ENCODE peak calls at places on chromosomes 4 and X, in ten cellular contexts. L is memory B cell; S is heart right ventricle; N is CD8-positive, alpha-beta T cell; I is left ventricle myocardium superior; R is activated CD8-positive, alpha-beta memory T cell treated with anti-CD3 and anti-CD28 coated beads, Interleukin-2, amount 10 ng/mL, durations not matched to agents 7 days and 5 days; P is activated naive CD4-positive, alpha-beta T cell treated with anti-CD3 and anti-CD28 coated beads, Interleukin-2, amount 50 U/mL, for 72 hours; G is CD4-positive, alpha-beta T cell; K is pancreas; T is stimulated activated naive B cell treated with anti-CD40 and anti-IgM and Interleukin-4, amounts not matched to agents 10 μg/mL and 1 μg/mL and 100 μg/mL, for 72 hours. Z is an unnamed sample.

GRCh38 chr4:71304289-71304850 is 34.5 kb upstream of the SLC4A4 start:
- ATAC-seq in G (no peak), T (no peak), K (peak), N (no peak), P (no peak), L (no peak), I (no peak), R (no peak), S (no peak), Z (no peak)

GRCh38 chrX:100648601-100649417 is 4.8 kb downstream of the SRPX2 start:
- ATAC-seq in I (peak), S (peak), N (no peak), T (no peak), R (no peak), L (no peak), K (peak), G (no peak), P (no peak), Z (no peak)

GRCh38 chr4:15895517-15895916 is 43.0 kb downstream of the FGFBP1 start:
- ATAC-seq in N (no peak), R (no peak), L (no peak), T (no peak), G (no peak), I (no peak), K (no peak), S (no peak), P (no peak), Z (no peak)

GRCh38 chr4:156971623-156972369 is at the start of gene PDGFC:
- ATAC-seq in P (no peak), K (peak), T (peak), I (peak), S (peak), N (no peak), R (peak), L (no peak), G (no peak), Z (no peak)

GRCh38 chr4:163875327-163875726 is 380.8 kb downstream of the TMA16 start:
- ATAC-seq in I (no peak), T (no peak), G (no peak), L (no peak), S (no peak), P (no peak), K (no peak), R (no peak), N (no peak), Z (no peak)

GRCh38 chr4:185709802-185710486 is 102.0 kb downstream of the SORBS2 start:
- ATAC-seq in P (no peak), N (no peak), S (no peak), R (no peak), G (no peak), I (no peak), L (no peak), T (no peak), K (no peak), Z (no peak)

GRCh38 chr4:168830777-168831512 is 179.1 kb downstream of the CBR4 start:
- ATAC-seq in N (no peak), P (no peak), T (peak), L (no peak), I (no peak), S (no peak), K (peak), G (no peak), R (no peak), Z (no peak)

GRCh38 chr4:89071311-89071710 is 14.3 kb upstream of the FAM13A start:
- ATAC-seq in I (no peak), N (no peak), P (no peak), G (no peak), L (no peak), S (no peak), T (no peak), K (no peak), R (no peak), Z (no peak)

GRCh38 chr4:140078366-140078765 is 75.6 kb downstream of the MAML3 start:
- ATAC-seq in K (peak), T (no peak), R (no peak), P (no peak), G (no peak), N (no peak), L (no peak), S (peak), I (peak), Z (no peak)

GRCh38 chr4:169116270-169116901 is 106.3 kb upstream of the CBR4 start:
- ATAC-seq in R (no peak), P (no peak), L (no peak), N (no peak), K (no peak), I (no peak), T (no peak), G (no peak), S (no peak), Z (no peak)

GRCh38 chr4:62399242-62399641 is 1199.1 kb downstream of the ADGRL3 start:
- ATAC-seq in K (no peak), T (peak), G (no peak), L (no peak), I (peak), N (no peak), S (peak), R (no peak), P (no peak), Z (no peak)